ENCODE peak calls at places on chromosomes 4 and X, in eight cellular contexts. B, E, G, P, W, X, C and I are unnamed samples.

GRCh38 chr4:15043226-15043625 is 40.9 kb downstream of the CPEB2 start:
- DNase-seq in W (no peak), G (peak), B (no peak), E (no peak), X (no peak), P (peak), C (no peak), I (no peak)

GRCh38 chr4:80266267-80266901 is at the start of gene FGF5:
- DNase-seq in W (peak), E (peak), P (peak), C (peak), X (no peak), B (no peak), G (peak), I (peak)

GRCh38 chr4:174402470-174403176 is 118.9 kb downstream of the CEP44 start:
- DNase-seq in W (no peak), X (no peak), G (no peak), P (peak), E (no peak), C (no peak), B (no peak), I (no peak)

GRCh38 chr4:13413719-13414437 is 70.3 kb downstream of the RAB28 start:
- DNase-seq in P (no peak), C (no peak), B (no peak), E (no peak), G (no peak), W (no peak), X (no peak), I (no peak)

GRCh38 chr4:74428278-74428677 is 16.7 kb upstream of the AREG start:
- DNase-seq in B (no peak), X (no peak), E (no peak), G (no peak), P (peak), C (no peak), W (no peak), I (no peak)

GRCh38 chr4:145619639-145619996 is 433 bp downstream of the MMAA start:
- DNase-seq in E (peak), W (peak), C (no peak), X (no peak), P (peak), B (peak), G (peak), I (peak)

GRCh38 chr4:153704522-153704921 is 20.4 kb downstream of the TLR2 start:
- DNase-seq in G (peak), E (no peak), P (no peak), B (no peak), X (no peak), W (no peak), C (no peak), I (no peak)

GRCh38 chr4:153809307-153809706 is 20.4 kb upstream of the SFRP2 start:
- DNase-seq in W (no peak), B (no peak), X (no peak), G (no peak), E (no peak), C (no peak), P (no peak), I (peak)

GRCh38 chr4:128427832-128428366 is 140.3 kb upstream of the PGRMC2 start:
- DNase-seq in G (peak), C (no peak), P (peak), W (no peak), E (peak), X (peak), B (no peak), I (no peak)

GRCh38 chr4:71200944-71201533 is 137.8 kb upstream of the SLC4A4 start:
- DNase-seq in E (no peak), P (no peak), X (no peak), C (no peak), B (no peak), G (no peak), W (no peak), I (no peak)

GRCh38 chrX:1851527-1851926 is 236.7 kb downstream of the ASMT start:
- DNase-seq in X (no peak), B (no peak), E (no peak), W (no peak), C (no peak), G (no peak), P (no peak), I (no peak)

GRCh38 chr4:44927361-44928061 is 201.2 kb upstream of the GNPDA2 start:
- DNase-seq in B (no peak), E (no peak), C (no peak), P (peak), X (no peak), G (no peak), W (peak), I (no peak)

GRCh38 chr4:3835527-3836040 is 69.4 kb downstream of the ADRA2C start:
- DNase-seq in G (no peak), P (no peak), X (no peak), E (no peak), B (no peak), C (no peak), W (no peak), I (no peak)

GRCh38 chrX:16082470-16083085 is 40.8 kb upstream of the GRPR start:
- DNase-seq in E (no peak), W (no peak), P (no peak), X (no peak), B (no peak), C (no peak), G (no peak), I (no peak)

GRCh38 chrX:45761920-45762319 is 561.2 kb upstream of the DIPK2B start:
- DNase-seq in P (peak), E (no peak), W (no peak), G (no peak), X (no peak), B (no peak), C (no peak), I (no peak)

GRCh38 chr4:185254434-185254833 is 45.0 kb downstream of the SNX25 start:
- DNase-seq in P (no peak), E (no peak), W (no peak), X (no peak), C (no peak), G (no peak), B (no peak), I (no peak)

GRCh38 chr4:139875456-139875855 is 209.8 kb downstream of the MGST2 start:
- DNase-seq in X (peak), G (no peak), C (no peak), E (peak), P (peak), W (peak), B (no peak), I (no peak)

GRCh38 chrX:153517941-153518834 is 746 bp downstream of the ATP2B3 start:
- DNase-seq in X (no peak), E (no peak), P (no peak), B (no peak), G (no peak), W (no peak), C (no peak), I (no peak)

GRCh38 chrX:56812515-56813105 is 83.6 kb downstream of the NBDY start:
- DNase-seq in C (no peak), G (no peak), B (no peak), W (no peak), P (peak), X (no peak), E (no peak), I (peak)